ENCODE peak calls at places on chromosomes 16 and 17, in six cellular contexts. One of them, this sample, is unnamed.

GRCh38 chr17:77957215-77957868 is 1.2 kb upstream of the TNRC6C start:
- DNase-seq in OCI-LY7: peak
- DNase-seq in neural progenitor cell: peak
- DNase-seq in GM23338: peak
- DNase-seq in PC-3: no peak
- DNase-seq in SK-N-SH: no peak
- DNase-seq in this sample: peak

GRCh38 chr17:71919181-71919580 is 201.6 kb upstream of the SOX9 start:
- DNase-seq in PC-3: no peak
- DNase-seq in SK-N-SH: no peak
- DNase-seq in OCI-LY7: no peak
- DNase-seq in GM23338: no peak
- DNase-seq in neural progenitor cell: no peak
- DNase-seq in this sample: no peak

GRCh38 chr16:12323007-12323699 is 346.6 kb downstream of the SNX29 start:
- DNase-seq in SK-N-SH: no peak
- DNase-seq in GM23338: no peak
- DNase-seq in neural progenitor cell: peak
- DNase-seq in OCI-LY7: peak
- DNase-seq in PC-3: no peak
- DNase-seq in this sample: peak

GRCh38 chr17:35796942-35797341 is 1.5 kb upstream of the MMP28 start:
- DNase-seq in GM23338: no peak
- DNase-seq in neural progenitor cell: no peak
- DNase-seq in PC-3: no peak
- DNase-seq in SK-N-SH: no peak
- DNase-seq in OCI-LY7: no peak
- DNase-seq in this sample: no peak

GRCh38 chr16:31130899-31131298 is 4.6 kb downstream of the PRSS8 start:
- DNase-seq in PC-3: peak
- DNase-seq in GM23338: peak
- DNase-seq in SK-N-SH: no peak
- DNase-seq in neural progenitor cell: no peak
- DNase-seq in OCI-LY7: no peak
- DNase-seq in this sample: no peak

GRCh38 chr17:57271821-57272220 is 15.5 kb downstream of the MSI2 start:
- DNase-seq in OCI-LY7: no peak
- DNase-seq in SK-N-SH: no peak
- DNase-seq in neural progenitor cell: peak
- DNase-seq in GM23338: no peak
- DNase-seq in PC-3: no peak
- DNase-seq in this sample: no peak

GRCh38 chr16:73323880-73324279 is 276.0 kb upstream of the ZFHX3 start:
- DNase-seq in neural progenitor cell: no peak
- DNase-seq in SK-N-SH: no peak
- DNase-seq in GM23338: no peak
- DNase-seq in PC-3: no peak
- DNase-seq in OCI-LY7: no peak
- DNase-seq in this sample: no peak

GRCh38 chr17:35963663-35964062 is 17.6 kb downstream of the CCL16 start:
- DNase-seq in OCI-LY7: no peak
- DNase-seq in GM23338: no peak
- DNase-seq in neural progenitor cell: no peak
- DNase-seq in PC-3: no peak
- DNase-seq in SK-N-SH: no peak
- DNase-seq in this sample: no peak

GRCh38 chr17:77419547-77420475 is 279.0 kb downstream of the SEC14L1 start:
- DNase-seq in OCI-LY7: peak
- DNase-seq in GM23338: peak
- DNase-seq in PC-3: peak
- DNase-seq in SK-N-SH: peak
- DNase-seq in neural progenitor cell: peak
- DNase-seq in this sample: no peak

GRCh38 chr17:50863221-50863843 is 2.8 kb downstream of the TOB1 start:
- DNase-seq in OCI-LY7: peak
- DNase-seq in SK-N-SH: peak
- DNase-seq in neural progenitor cell: peak
- DNase-seq in PC-3: peak
- DNase-seq in GM23338: peak
- DNase-seq in this sample: peak

GRCh38 chr16:85144026-85144915 is 32.0 kb upstream of the CIBAR2 start:
- DNase-seq in GM23338: no peak
- DNase-seq in OCI-LY7: no peak
- DNase-seq in PC-3: no peak
- DNase-seq in neural progenitor cell: no peak
- DNase-seq in SK-N-SH: no peak
- DNase-seq in this sample: no peak

GRCh38 chr17:62760888-62761267 is 47.2 kb downstream of the MARCHF10 start:
- DNase-seq in GM23338: no peak
- DNase-seq in PC-3: peak
- DNase-seq in neural progenitor cell: no peak
- DNase-seq in SK-N-SH: no peak
- DNase-seq in OCI-LY7: no peak
- DNase-seq in this sample: peak

GRCh38 chr17:37546242-37546641 is 56.6 kb downstream of the DUSP14 start:
- DNase-seq in PC-3: no peak
- DNase-seq in GM23338: no peak
- DNase-seq in neural progenitor cell: no peak
- DNase-seq in OCI-LY7: no peak
- DNase-seq in SK-N-SH: peak
- DNase-seq in this sample: no peak

GRCh38 chr16:76527244-76527643 is 250.0 kb downstream of the CNTNAP4 start:
- DNase-seq in neural progenitor cell: no peak
- DNase-seq in GM23338: no peak
- DNase-seq in PC-3: no peak
- DNase-seq in OCI-LY7: no peak
- DNase-seq in SK-N-SH: no peak
- DNase-seq in this sample: no peak

GRCh38 chr17:44961921-44962350 is 6.2 kb downstream of the C1QL1 start:
- DNase-seq in PC-3: peak
- DNase-seq in OCI-LY7: no peak
- DNase-seq in GM23338: peak
- DNase-seq in SK-N-SH: no peak
- DNase-seq in neural progenitor cell: no peak
- DNase-seq in this sample: peak

GRCh38 chr16:2085669-2086068 is 37.9 kb downstream of the TSC2 start:
- DNase-seq in GM23338: no peak
- DNase-seq in SK-N-SH: no peak
- DNase-seq in PC-3: no peak
- DNase-seq in OCI-LY7: no peak
- DNase-seq in neural progenitor cell: no peak
- DNase-seq in this sample: peak

GRCh38 chr17:77392376-77393273 is 251.9 kb downstream of the SEC14L1 start:
- DNase-seq in PC-3: no peak
- DNase-seq in OCI-LY7: no peak
- DNase-seq in SK-N-SH: peak
- DNase-seq in neural progenitor cell: peak
- DNase-seq in GM23338: peak
- DNase-seq in this sample: peak

GRCh38 chr17:71441098-71441497 is 679.7 kb upstream of the SOX9 start:
- DNase-seq in GM23338: no peak
- DNase-seq in PC-3: peak
- DNase-seq in SK-N-SH: no peak
- DNase-seq in OCI-LY7: no peak
- DNase-seq in neural progenitor cell: no peak
- DNase-seq in this sample: peak

GRCh38 chr16:85662036-85662812 is 26.5 kb downstream of the GINS2 start:
- DNase-seq in neural progenitor cell: peak
- DNase-seq in PC-3: no peak
- DNase-seq in OCI-LY7: no peak
- DNase-seq in SK-N-SH: no peak
- DNase-seq in GM23338: no peak
- DNase-seq in this sample: no peak

GRCh38 chr16:3355589-3355988 is at the start of gene OR2C1:
- DNase-seq in SK-N-SH: no peak
- DNase-seq in GM23338: no peak
- DNase-seq in OCI-LY7: no peak
- DNase-seq in PC-3: no peak
- DNase-seq in neural progenitor cell: no peak
- DNase-seq in this sample: no peak

GRCh38 chr16:87330257-87330624 is 13.0 kb upstream of the C16orf95 start:
- DNase-seq in SK-N-SH: no peak
- DNase-seq in GM23338: no peak
- DNase-seq in OCI-LY7: no peak
- DNase-seq in PC-3: no peak
- DNase-seq in neural progenitor cell: no peak
- DNase-seq in this sample: no peak
- TF ChIP-seq EZH2phosphoT487 in SK-N-SH: no peak
- TF ChIP-seq EZH2phosphoT487 in GM23338: no peak
- TF ChIP-seq EZH2phosphoT487 in OCI-LY7: no peak
- TF ChIP-seq EZH2phosphoT487 in PC-3: no peak
- TF ChIP-seq EZH2phosphoT487 in neural progenitor cell: no peak
- TF ChIP-seq EZH2phosphoT487 in this sample: no peak

DNA sequence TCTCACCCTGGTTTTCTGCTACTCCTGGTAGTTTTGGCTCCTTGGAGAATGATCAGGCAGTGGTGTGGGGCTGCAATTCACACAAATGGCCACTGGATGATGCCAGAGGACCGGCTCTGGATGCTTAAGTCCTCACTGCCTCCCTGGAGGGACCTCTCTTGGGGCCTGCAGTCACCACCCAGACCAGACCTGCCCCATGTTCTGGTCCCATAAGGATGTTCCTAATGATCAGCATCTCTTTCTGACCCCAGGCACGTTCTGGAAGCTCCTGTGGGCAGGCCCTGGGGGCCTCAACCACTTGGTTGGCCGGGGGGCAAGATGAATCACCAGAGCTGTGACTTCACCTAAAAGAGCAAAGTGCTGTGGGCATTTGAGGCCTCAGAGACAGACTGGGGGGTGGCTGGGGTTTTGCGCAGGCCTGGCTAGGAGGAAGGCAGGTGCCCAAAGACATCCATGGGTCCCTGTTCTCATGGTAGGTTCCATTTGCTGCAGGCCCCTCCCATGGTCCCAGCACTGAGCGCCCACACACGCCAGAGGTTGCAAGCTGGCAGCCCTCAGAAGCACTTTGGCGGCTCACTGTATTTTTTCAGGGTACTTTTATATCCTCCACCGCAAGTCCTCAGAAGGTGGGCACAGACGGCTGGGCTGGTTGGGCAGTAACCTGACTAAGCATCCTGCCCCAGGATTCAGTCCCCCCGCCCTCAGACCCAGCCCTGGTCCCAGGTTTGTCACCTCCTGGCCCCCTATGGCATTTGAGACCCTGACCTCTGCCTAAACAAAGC is 53.2 kb downstream of the NT5M start:
- DNase-seq in PC-3: peak
- DNase-seq in SK-N-SH: peak
- DNase-seq in neural progenitor cell: peak
- DNase-seq in OCI-LY7: peak
- DNase-seq in GM23338: peak
- DNase-seq in this sample: peak
- TF ChIP-seq EZH2phosphoT487 in PC-3: no peak
- TF ChIP-seq EZH2phosphoT487 in SK-N-SH: no peak
- TF ChIP-seq EZH2phosphoT487 in neural progenitor cell: no peak
- TF ChIP-seq EZH2phosphoT487 in OCI-LY7: no peak
- TF ChIP-seq EZH2phosphoT487 in GM23338: no peak
- TF ChIP-seq EZH2phosphoT487 in this sample: no peak

GRCh38 chr16:88338111-88338510 is 44.6 kb upstream of the ZNF469 start:
- DNase-seq in OCI-LY7: no peak
- DNase-seq in neural progenitor cell: no peak
- DNase-seq in SK-N-SH: no peak
- DNase-seq in PC-3: no peak
- DNase-seq in GM23338: peak
- DNase-seq in this sample: no peak

GRCh38 chr16:88338896-88339295 is 43.9 kb upstream of the ZNF469 start:
- DNase-seq in PC-3: no peak
- DNase-seq in OCI-LY7: no peak
- DNase-seq in SK-N-SH: no peak
- DNase-seq in neural progenitor cell: no peak
- DNase-seq in GM23338: no peak
- DNase-seq in this sample: no peak

GRCh38 chr16:88341551-88342290 is 41.0 kb upstream of the ZNF469 start:
- DNase-seq in OCI-LY7: no peak
- DNase-seq in PC-3: no peak
- DNase-seq in SK-N-SH: no peak
- DNase-seq in GM23338: no peak
- DNase-seq in neural progenitor cell: no peak
- DNase-seq in this sample: no peak

GRCh38 chr16:88340755-88341150 is 42.0 kb upstream of the ZNF469 start:
- DNase-seq in OCI-LY7: no peak
- DNase-seq in GM23338: no peak
- DNase-seq in neural progenitor cell: no peak
- DNase-seq in SK-N-SH: no peak
- DNase-seq in PC-3: no peak
- DNase-seq in this sample: no peak

DNA sequence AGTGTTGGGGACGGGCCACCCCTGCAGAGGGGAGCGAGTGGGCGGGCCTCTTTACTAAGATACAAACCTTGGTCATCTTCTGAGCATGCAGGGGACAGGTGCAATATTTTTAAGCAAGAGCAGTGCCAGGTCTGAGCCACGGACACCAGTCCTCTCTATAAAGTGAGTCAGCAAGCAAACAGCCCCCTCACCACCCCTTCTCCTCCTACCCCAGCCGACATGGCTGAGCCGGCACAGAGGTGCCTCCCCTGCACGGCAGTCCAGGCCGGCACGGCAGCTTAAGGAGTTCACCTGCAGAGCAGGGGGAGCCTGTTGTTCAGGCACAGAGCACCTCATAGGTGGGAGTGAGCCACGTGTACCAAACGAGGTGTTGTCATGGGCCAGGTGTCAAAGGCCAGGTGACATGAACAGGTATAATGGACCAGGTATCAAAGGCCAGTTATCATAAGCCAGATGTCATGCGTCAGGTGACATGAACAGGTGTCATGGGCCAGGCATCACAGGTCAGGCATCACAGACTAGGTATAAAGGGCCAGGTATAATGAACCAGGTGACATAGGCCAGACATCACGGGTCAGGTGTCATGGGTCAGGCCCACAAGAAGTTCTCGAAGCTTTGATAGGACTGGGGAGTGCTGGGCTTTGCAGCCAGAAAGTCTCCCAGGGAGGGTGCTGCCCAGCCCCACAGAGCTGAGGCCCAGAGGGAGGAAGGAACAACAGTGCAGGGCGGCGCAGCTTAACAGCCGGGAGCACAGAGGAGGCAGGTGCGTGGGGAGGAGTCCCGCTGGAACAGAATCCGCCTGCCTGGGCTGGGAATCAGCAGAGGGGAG is 42.6 kb upstream of the ZNF469 start:
- DNase-seq in GM23338: no peak
- DNase-seq in SK-N-SH: no peak
- DNase-seq in PC-3: peak
- DNase-seq in neural progenitor cell: no peak
- DNase-seq in OCI-LY7: no peak
- DNase-seq in this sample: no peak
- TF ChIP-seq EZH2phosphoT487 in GM23338: no peak
- TF ChIP-seq EZH2phosphoT487 in SK-N-SH: no peak
- TF ChIP-seq EZH2phosphoT487 in PC-3: no peak
- TF ChIP-seq EZH2phosphoT487 in neural progenitor cell: no peak
- TF ChIP-seq EZH2phosphoT487 in OCI-LY7: no peak
- TF ChIP-seq EZH2phosphoT487 in this sample: no peak

GRCh38 chr16:57510016-57510871 is 24.0 kb upstream of the DOK4 start:
- DNase-seq in neural progenitor cell: no peak
- DNase-seq in SK-N-SH: peak
- DNase-seq in GM23338: no peak
- DNase-seq in OCI-LY7: no peak
- DNase-seq in PC-3: no peak
- DNase-seq in this sample: no peak
- TF ChIP-seq EZH2phosphoT487 in neural progenitor cell: no peak
- TF ChIP-seq EZH2phosphoT487 in SK-N-SH: no peak
- TF ChIP-seq EZH2phosphoT487 in GM23338: no peak
- TF ChIP-seq EZH2phosphoT487 in OCI-LY7: no peak
- TF ChIP-seq EZH2phosphoT487 in PC-3: no peak
- TF ChIP-seq EZH2phosphoT487 in this sample: no peak

GRCh38 chr16:52577130-52577706 is 30.3 kb upstream of the TOX3 start:
- DNase-seq in PC-3: no peak
- DNase-seq in OCI-LY7: peak
- DNase-seq in GM23338: no peak
- DNase-seq in SK-N-SH: no peak
- DNase-seq in neural progenitor cell: no peak
- DNase-seq in this sample: no peak
- TF ChIP-seq EZH2phosphoT487 in PC-3: no peak
- TF ChIP-seq EZH2phosphoT487 in OCI-LY7: no peak
- TF ChIP-seq EZH2phosphoT487 in GM23338: no peak
- TF ChIP-seq EZH2phosphoT487 in SK-N-SH: no peak
- TF ChIP-seq EZH2phosphoT487 in neural progenitor cell: no peak
- TF ChIP-seq EZH2phosphoT487 in this sample: no peak

This sample was measured in GM23248.